ENCODE peak calls at places on chromosomes 2 and 18, in six cellular contexts. R, N, O, A, Z and K are unnamed samples.

GRCh38 chr18:77166523-77166922 is 33.9 kb upstream of the MBP start:
- DNase-seq in R (no peak), N (no peak), O (no peak), A (no peak), Z (no peak), K (no peak)

GRCh38 chr2:105272176-105272575 is 30.6 kb downstream of the GPR45 start:
- DNase-seq in R (no peak), N (no peak), O (no peak), A (no peak), Z (no peak), K (no peak)

GRCh38 chr18:78240091-78240490 is 739.5 kb upstream of the SALL3 start:
- DNase-seq in R (no peak), N (no peak), O (no peak), A (no peak), Z (no peak), K (no peak)

GRCh38 chr2:191927319-191927867 is 80.5 kb upstream of the CAVIN2 start:
- DNase-seq in R (peak), N (no peak), O (peak), A (no peak), Z (peak), K (peak)

GRCh38 chr2:210541280-210541902 is 15.0 kb upstream of the CPS1 start:
- DNase-seq in R (peak), N (no peak), O (no peak), A (no peak), Z (no peak), K (no peak)

GRCh38 chr2:151922845-151923666 is 94.8 kb upstream of the ARL5A start:
- DNase-seq in R (peak), N (no peak), O (peak), A (no peak), Z (no peak), K (no peak)

GRCh38 chr18:73669299-73669698 is 478.3 kb downstream of the FBXO15 start:
- DNase-seq in R (peak), N (no peak), O (peak), A (no peak), Z (peak), K (peak)

GRCh38 chr2:140344842-140345241 is 1564.7 kb upstream of the NXPH2 start:
- DNase-seq in R (peak), N (no peak), O (peak), A (no peak), Z (no peak), K (no peak)

GRCh38 chr2:42841344-42841743 is 49.0 kb upstream of the HAAO start:
- DNase-seq in R (no peak), N (no peak), O (no peak), A (no peak), Z (no peak), K (no peak)

GRCh38 chr2:241193276-241193675 is 4.8 kb downstream of the ANO7 start:
- DNase-seq in R (no peak), N (no peak), O (no peak), A (no peak), Z (no peak), K (no peak)

GRCh38 chr18:75364512-75364911 is 63.0 kb downstream of the SMIM21 start:
- DNase-seq in R (no peak), N (no peak), O (no peak), A (no peak), Z (peak), K (no peak)

GRCh38 chr2:20355131-20355530 is 4.5 kb upstream of the PUM2 start:
- DNase-seq in R (peak), N (no peak), O (peak), A (no peak), Z (peak), K (peak)

GRCh38 chr2:133434962-133435668 is 133.1 kb downstream of the NCKAP5 start:
- DNase-seq in R (peak), N (no peak), O (peak), A (no peak), Z (no peak), K (peak)

GRCh38 chr2:69789762-69790600 is 39.5 kb upstream of the GMCL1 start:
- DNase-seq in R (peak), N (no peak), O (peak), A (no peak), Z (no peak), K (peak)

GRCh38 chr2:102975996-102976636 is 214.3 kb downstream of the TMEM182 start:
- DNase-seq in R (no peak), N (no peak), O (no peak), A (peak), Z (no peak), K (peak)